ENCODE peak calls at places on chromosome 1, in seven cellular contexts. One of them, this sample, is unnamed.

GRCh38 chr1:36458910-36459309 is 5.3 kb downstream of the MRPS15 start:
- DNase-seq in activated naive CD4-positive, alpha-beta T cell treated with anti-CD3 and anti-CD28 coated beads, Interleukin-2, amount 10 ng/mL, durations not matched to agents 7 days and 5 days: no peak
- DNase-seq in neural crest cell: no peak
- DNase-seq in nephron progenitor cell: no peak
- DNase-seq in hippocampal formation: no peak
- DNase-seq in substantia nigra: no peak
- DNase-seq in HEK293T: no peak
- DNase-seq in this sample: peak

GRCh38 chr1:204464701-204465100 is 29.9 kb downstream of the PIK3C2B start:
- DNase-seq in activated naive CD4-positive, alpha-beta T cell treated with anti-CD3 and anti-CD28 coated beads, Interleukin-2, amount 10 ng/mL, durations not matched to agents 7 days and 5 days: no peak
- DNase-seq in HEK293T: no peak
- DNase-seq in nephron progenitor cell: no peak
- DNase-seq in hippocampal formation: no peak
- DNase-seq in substantia nigra: no peak
- DNase-seq in neural crest cell: no peak
- DNase-seq in this sample: no peak

GRCh38 chr1:54241430-54241829 is 41.5 kb downstream of the MRPL37 start:
- DNase-seq in HEK293T: no peak
- DNase-seq in substantia nigra: no peak
- DNase-seq in activated naive CD4-positive, alpha-beta T cell treated with anti-CD3 and anti-CD28 coated beads, Interleukin-2, amount 10 ng/mL, durations not matched to agents 7 days and 5 days: no peak
- DNase-seq in nephron progenitor cell: no peak
- DNase-seq in neural crest cell: no peak
- DNase-seq in hippocampal formation: no peak
- DNase-seq in this sample: no peak

GRCh38 chr1:11067716-11068495 is 8.1 kb upstream of the SRM start:
- DNase-seq in hippocampal formation: peak
- DNase-seq in neural crest cell: no peak
- DNase-seq in nephron progenitor cell: no peak
- DNase-seq in substantia nigra: no peak
- DNase-seq in activated naive CD4-positive, alpha-beta T cell treated with anti-CD3 and anti-CD28 coated beads, Interleukin-2, amount 10 ng/mL, durations not matched to agents 7 days and 5 days: no peak
- DNase-seq in HEK293T: peak
- DNase-seq in this sample: no peak

GRCh38 chr1:197470330-197470729 is 202.3 kb downstream of the CRB1 start:
- DNase-seq in nephron progenitor cell: no peak
- DNase-seq in hippocampal formation: no peak
- DNase-seq in HEK293T: no peak
- DNase-seq in substantia nigra: no peak
- DNase-seq in activated naive CD4-positive, alpha-beta T cell treated with anti-CD3 and anti-CD28 coated beads, Interleukin-2, amount 10 ng/mL, durations not matched to agents 7 days and 5 days: no peak
- DNase-seq in neural crest cell: no peak
- DNase-seq in this sample: no peak

GRCh38 chr1:32998997-32999396 is 34.4 kb upstream of the RNF19B start:
- DNase-seq in activated naive CD4-positive, alpha-beta T cell treated with anti-CD3 and anti-CD28 coated beads, Interleukin-2, amount 10 ng/mL, durations not matched to agents 7 days and 5 days: no peak
- DNase-seq in nephron progenitor cell: no peak
- DNase-seq in HEK293T: no peak
- DNase-seq in hippocampal formation: no peak
- DNase-seq in substantia nigra: no peak
- DNase-seq in neural crest cell: no peak
- DNase-seq in this sample: no peak

GRCh38 chr1:14787604-14788003 is 189.1 kb downstream of the KAZN start:
- DNase-seq in hippocampal formation: no peak
- DNase-seq in nephron progenitor cell: no peak
- DNase-seq in neural crest cell: no peak
- DNase-seq in HEK293T: no peak
- DNase-seq in substantia nigra: no peak
- DNase-seq in activated naive CD4-positive, alpha-beta T cell treated with anti-CD3 and anti-CD28 coated beads, Interleukin-2, amount 10 ng/mL, durations not matched to agents 7 days and 5 days: no peak
- DNase-seq in this sample: no peak

GRCh38 chr1:97551113-97551512 is 369.7 kb downstream of the DPYD start:
- DNase-seq in HEK293T: no peak
- DNase-seq in substantia nigra: no peak
- DNase-seq in hippocampal formation: no peak
- DNase-seq in activated naive CD4-positive, alpha-beta T cell treated with anti-CD3 and anti-CD28 coated beads, Interleukin-2, amount 10 ng/mL, durations not matched to agents 7 days and 5 days: no peak
- DNase-seq in nephron progenitor cell: no peak
- DNase-seq in neural crest cell: no peak
- DNase-seq in this sample: no peak

GRCh38 chr1:232577809-232578208 is 52.1 kb downstream of the SIPA1L2 start:
- DNase-seq in nephron progenitor cell: no peak
- DNase-seq in substantia nigra: no peak
- DNase-seq in activated naive CD4-positive, alpha-beta T cell treated with anti-CD3 and anti-CD28 coated beads, Interleukin-2, amount 10 ng/mL, durations not matched to agents 7 days and 5 days: peak
- DNase-seq in neural crest cell: no peak
- DNase-seq in HEK293T: no peak
- DNase-seq in hippocampal formation: no peak
- DNase-seq in this sample: no peak

GRCh38 chr1:74729741-74730478 is 2.9 kb downstream of the CRYZ start:
- DNase-seq in hippocampal formation: no peak
- DNase-seq in nephron progenitor cell: no peak
- DNase-seq in activated naive CD4-positive, alpha-beta T cell treated with anti-CD3 and anti-CD28 coated beads, Interleukin-2, amount 10 ng/mL, durations not matched to agents 7 days and 5 days: no peak
- DNase-seq in HEK293T: no peak
- DNase-seq in neural crest cell: no peak
- DNase-seq in substantia nigra: no peak
- DNase-seq in this sample: no peak

GRCh38 chr1:167428418-167428817 is 89.9 kb downstream of the CD247 start:
- DNase-seq in activated naive CD4-positive, alpha-beta T cell treated with anti-CD3 and anti-CD28 coated beads, Interleukin-2, amount 10 ng/mL, durations not matched to agents 7 days and 5 days: no peak
- DNase-seq in neural crest cell: no peak
- DNase-seq in substantia nigra: no peak
- DNase-seq in nephron progenitor cell: no peak
- DNase-seq in HEK293T: no peak
- DNase-seq in hippocampal formation: no peak
- DNase-seq in this sample: peak

GRCh38 chr1:39326836-39327235 is 122.3 kb downstream of the MACF1 start:
- DNase-seq in hippocampal formation: no peak
- DNase-seq in nephron progenitor cell: no peak
- DNase-seq in HEK293T: no peak
- DNase-seq in neural crest cell: no peak
- DNase-seq in activated naive CD4-positive, alpha-beta T cell treated with anti-CD3 and anti-CD28 coated beads, Interleukin-2, amount 10 ng/mL, durations not matched to agents 7 days and 5 days: no peak
- DNase-seq in substantia nigra: no peak
- DNase-seq in this sample: no peak

GRCh38 chr1:85578321-85579295 is 2.0 kb upstream of the CCN1 start:
- DNase-seq in substantia nigra: no peak
- DNase-seq in HEK293T: no peak
- DNase-seq in neural crest cell: no peak
- DNase-seq in activated naive CD4-positive, alpha-beta T cell treated with anti-CD3 and anti-CD28 coated beads, Interleukin-2, amount 10 ng/mL, durations not matched to agents 7 days and 5 days: no peak
- DNase-seq in nephron progenitor cell: no peak
- DNase-seq in hippocampal formation: no peak
- DNase-seq in this sample: no peak

GRCh38 chr1:192756847-192757246 is 52.0 kb upstream of the RGS2 start:
- DNase-seq in nephron progenitor cell: no peak
- DNase-seq in substantia nigra: no peak
- DNase-seq in neural crest cell: no peak
- DNase-seq in activated naive CD4-positive, alpha-beta T cell treated with anti-CD3 and anti-CD28 coated beads, Interleukin-2, amount 10 ng/mL, durations not matched to agents 7 days and 5 days: no peak
- DNase-seq in HEK293T: no peak
- DNase-seq in hippocampal formation: no peak
- DNase-seq in this sample: no peak

GRCh38 chr1:79633456-79633855 is 626.9 kb upstream of the ADGRL4 start:
- DNase-seq in hippocampal formation: no peak
- DNase-seq in HEK293T: no peak
- DNase-seq in nephron progenitor cell: no peak
- DNase-seq in activated naive CD4-positive, alpha-beta T cell treated with anti-CD3 and anti-CD28 coated beads, Interleukin-2, amount 10 ng/mL, durations not matched to agents 7 days and 5 days: no peak
- DNase-seq in neural crest cell: no peak
- DNase-seq in substantia nigra: no peak
- DNase-seq in this sample: no peak

GRCh38 chr1:8205771-8206170 is 112.1 kb upstream of the SLC45A1 start:
- DNase-seq in neural crest cell: no peak
- DNase-seq in hippocampal formation: no peak
- DNase-seq in activated naive CD4-positive, alpha-beta T cell treated with anti-CD3 and anti-CD28 coated beads, Interleukin-2, amount 10 ng/mL, durations not matched to agents 7 days and 5 days: no peak
- DNase-seq in HEK293T: no peak
- DNase-seq in nephron progenitor cell: no peak
- DNase-seq in substantia nigra: no peak
- DNase-seq in this sample: no peak

GRCh38 chr1:117679299-117679698 is 73.5 kb downstream of the TENT5C start:
- DNase-seq in substantia nigra: no peak
- DNase-seq in hippocampal formation: no peak
- DNase-seq in neural crest cell: no peak
- DNase-seq in activated naive CD4-positive, alpha-beta T cell treated with anti-CD3 and anti-CD28 coated beads, Interleukin-2, amount 10 ng/mL, durations not matched to agents 7 days and 5 days: no peak
- DNase-seq in HEK293T: no peak
- DNase-seq in nephron progenitor cell: no peak
- DNase-seq in this sample: no peak

GRCh38 chr1:2025491-2025981 is 6.4 kb downstream of the GABRD start:
- DNase-seq in substantia nigra: no peak
- DNase-seq in HEK293T: no peak
- DNase-seq in activated naive CD4-positive, alpha-beta T cell treated with anti-CD3 and anti-CD28 coated beads, Interleukin-2, amount 10 ng/mL, durations not matched to agents 7 days and 5 days: peak
- DNase-seq in nephron progenitor cell: no peak
- DNase-seq in neural crest cell: no peak
- DNase-seq in hippocampal formation: no peak
- DNase-seq in this sample: peak

GRCh38 chr1:19210772-19211549 is 895 bp upstream of the UBR4 start:
- DNase-seq in substantia nigra: no peak
- DNase-seq in HEK293T: no peak
- DNase-seq in hippocampal formation: no peak
- DNase-seq in nephron progenitor cell: no peak
- DNase-seq in neural crest cell: no peak
- DNase-seq in activated naive CD4-positive, alpha-beta T cell treated with anti-CD3 and anti-CD28 coated beads, Interleukin-2, amount 10 ng/mL, durations not matched to agents 7 days and 5 days: no peak
- DNase-seq in this sample: no peak

GRCh38 chr1:187281085-187281484 is 452.3 kb downstream of the PLA2G4A start:
- DNase-seq in substantia nigra: no peak
- DNase-seq in nephron progenitor cell: no peak
- DNase-seq in activated naive CD4-positive, alpha-beta T cell treated with anti-CD3 and anti-CD28 coated beads, Interleukin-2, amount 10 ng/mL, durations not matched to agents 7 days and 5 days: no peak
- DNase-seq in neural crest cell: no peak
- DNase-seq in hippocampal formation: no peak
- DNase-seq in HEK293T: no peak
- DNase-seq in this sample: no peak

GRCh38 chr1:25871704-25872494 is 3.6 kb downstream of the PAQR7 start:
- DNase-seq in substantia nigra: no peak
- DNase-seq in nephron progenitor cell: no peak
- DNase-seq in activated naive CD4-positive, alpha-beta T cell treated with anti-CD3 and anti-CD28 coated beads, Interleukin-2, amount 10 ng/mL, durations not matched to agents 7 days and 5 days: no peak
- DNase-seq in hippocampal formation: no peak
- DNase-seq in neural crest cell: no peak
- DNase-seq in HEK293T: no peak
- DNase-seq in this sample: no peak

GRCh38 chr1:53697671-53698380 is 41.1 kb downstream of the GLIS1 start:
- DNase-seq in HEK293T: no peak
- DNase-seq in hippocampal formation: no peak
- DNase-seq in activated naive CD4-positive, alpha-beta T cell treated with anti-CD3 and anti-CD28 coated beads, Interleukin-2, amount 10 ng/mL, durations not matched to agents 7 days and 5 days: no peak
- DNase-seq in substantia nigra: no peak
- DNase-seq in neural crest cell: no peak
- DNase-seq in nephron progenitor cell: no peak
- DNase-seq in this sample: no peak

GRCh38 chr1:229406798-229407197 is 27.1 kb downstream of the ACTA1 start:
- DNase-seq in substantia nigra: no peak
- DNase-seq in HEK293T: peak
- DNase-seq in neural crest cell: peak
- DNase-seq in nephron progenitor cell: peak
- DNase-seq in activated naive CD4-positive, alpha-beta T cell treated with anti-CD3 and anti-CD28 coated beads, Interleukin-2, amount 10 ng/mL, durations not matched to agents 7 days and 5 days: no peak
- DNase-seq in hippocampal formation: no peak
- DNase-seq in this sample: no peak